ENCODE peak calls at places on chromosomes 11 and 22, in eight cellular contexts. X, Q, O, D, K, A, M and I are unnamed samples.

GRCh38 chr11:13883042-13883441 is 79.5 kb upstream of the SPON1 start:
- DNase-seq in X (no peak), M (peak), A (no peak), D (no peak), K (no peak), Q (no peak), O (no peak), I (no peak)

GRCh38 chr22:30411780-30412179 is 13.8 kb upstream of the MTFP1 start:
- DNase-seq in K (no peak), O (no peak), D (no peak), A (no peak), Q (no peak), M (no peak), X (no peak), I (no peak)

GRCh38 chr11:7637447-7638157 is 35.7 kb downstream of the CYB5R2 start:
- DNase-seq in K (peak), M (no peak), A (no peak), Q (no peak), O (peak), D (peak), X (no peak), I (no peak)

GRCh38 chr22:39083212-39084165 is 6.4 kb downstream of the APOBEC3G start:
- DNase-seq in A (no peak), O (no peak), X (no peak), D (no peak), K (no peak), M (no peak), Q (no peak), I (no peak)

GRCh38 chr22:40678493-40679248 is 613 bp upstream of the MCHR1 start:
- DNase-seq in A (no peak), Q (no peak), D (no peak), M (no peak), O (no peak), K (no peak), X (no peak), I (no peak)

GRCh38 chr11:587978-588380 is 11.7 kb downstream of the PHRF1 start:
- DNase-seq in A (no peak), X (peak), D (no peak), Q (no peak), O (peak), K (peak), M (peak), I (no peak)

GRCh38 chr11:23284626-23285025 is 424.4 kb upstream of the CCDC179 start:
- DNase-seq in A (no peak), M (no peak), K (no peak), X (no peak), D (peak), Q (no peak), O (no peak), I (no peak)

GRCh38 chr11:68956142-68956541 is 24.6 kb downstream of the MRGPRD start:
- DNase-seq in M (no peak), A (no peak), K (no peak), X (peak), D (no peak), O (no peak), Q (no peak), I (peak)

GRCh38 chr11:70055444-70055843 is 22.7 kb upstream of the ANO1 start:
- DNase-seq in K (no peak), A (no peak), X (no peak), D (no peak), O (no peak), M (no peak), Q (no peak), I (no peak)

GRCh38 chr11:76524461-76524860 is 79.6 kb downstream of the EMSY start:
- DNase-seq in D (no peak), M (no peak), Q (no peak), K (no peak), X (no peak), A (no peak), O (peak), I (no peak)

GRCh38 chr22:38657248-38657909 is 941 bp downstream of the CBY1 start:
- DNase-seq in A (no peak), X (no peak), M (peak), K (no peak), Q (no peak), O (peak), D (no peak), I (no peak)

GRCh38 chr11:118306556-118306955 is 2.0 kb downstream of the CD3E start:
- DNase-seq in M (no peak), A (no peak), D (no peak), X (no peak), Q (no peak), K (no peak), O (no peak), I (no peak)

GRCh38 chr22:30809086-30809485 is 114.4 kb downstream of the OSBP2 start:
- DNase-seq in K (no peak), Q (no peak), X (no peak), A (no peak), M (no peak), O (no peak), D (no peak), I (no peak)

GRCh38 chr11:18769802-18770456 is 21.7 kb downstream of the PTPN5 start:
- DNase-seq in O (no peak), X (no peak), A (no peak), D (no peak), M (peak), Q (no peak), K (no peak), I (no peak)

GRCh38 chr22:37294747-37295146 is 12.4 kb downstream of the CYTH4 start:
- DNase-seq in X (peak), D (no peak), M (no peak), O (no peak), K (no peak), A (no peak), Q (no peak), I (no peak)

GRCh38 chr11:92528051-92528450 is 303.4 kb downstream of the FAT3 start:
- DNase-seq in A (no peak), D (peak), Q (no peak), X (no peak), M (no peak), O (peak), K (no peak), I (no peak)

GRCh38 chr11:64246874-64247728 is at the start of gene PPP1R14B:
- DNase-seq in D (no peak), A (peak), K (peak), X (peak), O (peak), Q (peak), M (peak), I (peak)

GRCh38 chr11:93537022-93537421 is 6.2 kb downstream of the SMCO4 start:
- DNase-seq in O (no peak), Q (no peak), A (peak), K (no peak), X (no peak), D (no peak), M (no peak), I (no peak)
- H3K4me3 ChIP-seq in O (no peak), Q (no peak), A (no peak), K (peak), X (no peak), D (no peak), M (no peak), I (no peak)

DNA sequence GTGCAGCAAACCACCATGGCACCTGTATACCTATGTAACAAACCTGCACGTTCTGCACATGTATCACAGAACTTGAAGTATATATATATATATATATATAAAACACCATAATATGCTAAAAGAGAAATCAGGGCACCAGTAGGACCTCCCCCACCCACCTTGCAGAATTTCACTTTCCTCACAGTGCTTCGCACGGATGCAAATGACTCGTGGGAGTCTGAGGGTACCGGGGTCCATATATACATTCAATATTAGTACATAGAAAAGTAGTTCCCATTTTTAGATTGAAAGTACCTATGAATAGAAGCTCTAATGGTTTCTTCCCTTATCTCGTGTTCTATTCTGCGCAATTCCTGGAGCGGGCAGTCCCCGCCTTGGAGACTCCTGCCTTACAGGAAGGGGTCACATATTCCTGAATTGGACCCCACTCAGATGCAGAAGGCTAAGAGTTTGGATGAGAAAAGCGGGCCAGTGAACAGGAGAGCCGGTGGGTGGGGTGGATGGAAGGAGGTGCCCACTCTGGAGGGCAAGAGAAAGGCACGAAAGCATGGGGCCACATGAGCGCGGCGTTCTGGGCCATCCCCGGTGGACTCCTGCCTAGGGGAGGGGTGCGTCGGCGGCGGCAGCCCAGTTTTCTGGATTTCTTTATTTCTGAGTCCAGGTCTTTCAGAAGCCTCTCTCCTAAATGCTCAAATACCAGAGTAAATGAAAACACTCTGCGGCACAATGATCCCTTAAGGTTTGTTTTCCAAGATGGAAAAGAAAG is 136.3 kb downstream of the ETS1 start:
- DNase-seq in Q (no peak), O (no peak), M (no peak), K (no peak), D (no peak), X (no peak), A (no peak), I (no peak)
- H3K4me3 ChIP-seq in Q (no peak), O (peak), M (no peak), K (peak), D (no peak), X (no peak), A (no peak), I (no peak)

GRCh38 chr22:26479792-26480610 is 3.6 kb downstream of the HPS4 start:
- DNase-seq in M (no peak), D (no peak), A (no peak), O (no peak), K (no peak), X (no peak), Q (no peak), I (no peak)
- H3K4me3 ChIP-seq in M (no peak), D (no peak), A (peak), O (no peak), K (peak), X (peak), Q (no peak), I (peak)

GRCh38 chr11:61102667-61103491 is 590 bp downstream of the CD5 start:
- DNase-seq in K (no peak), M (no peak), D (no peak), O (no peak), Q (no peak), A (no peak), X (no peak), I (no peak)
- H3K4me3 ChIP-seq in K (no peak), M (no peak), D (no peak), O (no peak), Q (no peak), A (peak), X (no peak), I (no peak)

GRCh38 chr22:19723990-19724827 is 870 bp downstream of the GP1BB start:
- DNase-seq in K (no peak), X (peak), M (peak), D (no peak), Q (peak), O (no peak), A (no peak), I (peak)

GRCh38 chr22:19722175-19722914 is 994 bp upstream of the GP1BB start:
- DNase-seq in Q (no peak), O (no peak), K (no peak), D (no peak), M (no peak), X (peak), A (no peak), I (no peak)

GRCh38 chr22:19722915-19723164 is 499 bp upstream of the GP1BB start:
- DNase-seq in A (no peak), X (no peak), O (no peak), D (no peak), M (no peak), K (no peak), Q (no peak), I (no peak)

GRCh38 chr22:19724927-19725661 is 1.8 kb downstream of the GP1BB start:
- DNase-seq in D (no peak), X (no peak), K (no peak), M (no peak), A (no peak), Q (no peak), O (no peak), I (no peak)

DNA sequence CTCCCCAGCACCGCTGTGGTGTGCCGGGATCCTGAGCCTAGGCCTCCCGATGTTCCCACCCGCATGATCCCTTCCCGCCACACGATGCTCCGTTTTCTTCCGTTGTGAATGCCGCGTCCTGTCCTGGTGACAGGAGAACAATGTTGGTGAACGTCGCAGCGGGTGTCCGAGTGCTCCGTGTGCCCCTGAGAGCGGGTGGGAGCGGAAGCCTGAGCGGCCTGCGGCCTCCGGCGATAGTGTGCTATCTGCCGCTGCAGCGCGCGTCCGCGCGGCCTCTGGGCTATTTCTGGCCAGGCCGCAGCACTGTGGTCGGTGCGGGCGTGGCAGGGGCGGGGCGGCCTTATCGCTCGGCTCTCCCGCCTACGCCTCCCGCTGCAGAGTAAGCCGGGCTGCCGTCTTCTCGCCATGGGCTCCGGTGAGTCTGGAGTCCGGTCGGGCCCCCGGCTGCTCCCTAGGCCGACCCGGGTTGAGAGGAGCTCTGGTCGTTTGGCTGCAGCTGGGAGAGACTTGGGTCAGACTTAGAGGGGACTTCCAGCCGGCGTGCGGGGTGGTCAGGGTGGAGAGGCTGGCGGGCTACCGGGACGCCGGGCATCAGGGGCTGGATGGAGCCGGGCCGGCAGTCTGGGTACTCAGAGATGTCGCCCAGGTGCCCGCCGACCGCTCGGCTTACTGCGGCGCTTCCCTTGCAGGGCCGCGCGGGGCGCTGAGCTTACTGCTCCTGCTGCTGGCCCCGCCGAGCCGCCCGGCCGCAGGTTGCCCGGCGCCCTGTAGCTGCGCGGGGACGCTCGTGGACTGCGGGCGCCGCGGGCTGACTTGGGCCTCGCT is at the start of gene GP1BB:
- DNase-seq in X (peak), K (no peak), A (peak), M (peak), Q (no peak), O (peak), D (no peak), I (no peak)
- H3K4me3 ChIP-seq in X (peak), K (peak), A (peak), M (no peak), Q (peak), O (no peak), D (no peak), I (no peak)

DNA sequence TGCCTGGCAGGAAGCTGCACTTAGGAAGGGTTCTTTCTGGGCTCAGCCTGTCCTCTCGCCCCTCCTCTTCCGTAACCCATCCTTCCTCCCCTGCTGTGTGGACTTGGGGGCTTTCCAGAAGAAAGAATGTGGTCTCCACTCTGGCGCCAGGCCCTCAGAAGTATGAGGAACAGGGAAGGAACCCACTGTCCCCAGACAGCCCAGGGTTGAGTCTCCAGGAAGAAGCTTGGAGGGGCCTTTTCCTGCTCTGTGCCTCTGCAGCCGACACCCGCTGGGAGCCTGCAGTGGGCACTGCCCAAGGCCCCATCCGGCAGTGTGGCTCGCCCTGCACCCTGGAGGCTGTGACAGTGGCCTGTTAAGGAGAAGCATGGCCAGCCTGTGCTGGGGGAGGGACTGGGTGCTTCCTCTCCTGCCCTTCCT is 112.6 kb downstream of the ST3GAL4 start:
- DNase-seq in K (no peak), M (no peak), X (no peak), Q (no peak), A (no peak), O (no peak), D (no peak), I (no peak)
- H3K4me3 ChIP-seq in K (no peak), M (no peak), X (no peak), Q (no peak), A (no peak), O (no peak), D (no peak), I (no peak)

GRCh38 chr11:12860827-12861226 is 148.3 kb upstream of the RASSF10 start:
- DNase-seq in A (no peak), Q (no peak), K (no peak), D (no peak), O (no peak), X (no peak), M (no peak), I (no peak)

GRCh38 chr11:12863605-12864121 is 145.5 kb upstream of the RASSF10 start:
- DNase-seq in A (no peak), K (no peak), D (no peak), Q (no peak), M (no peak), O (no peak), X (no peak), I (peak)

GRCh38 chr11:12859872-12860657 is 149.1 kb upstream of the RASSF10 start:
- DNase-seq in K (no peak), O (no peak), Q (no peak), M (no peak), X (no peak), A (no peak), D (no peak), I (no peak)

GRCh38 chr11:12864316-12865156 is 144.6 kb upstream of the RASSF10 start:
- DNase-seq in X (no peak), D (no peak), O (peak), A (peak), K (no peak), M (peak), Q (peak), I (peak)

GRCh38 chr11:12862761-12863469 is 146.2 kb upstream of the RASSF10 start:
- DNase-seq in X (peak), K (peak), Q (peak), O (peak), D (no peak), A (no peak), M (peak), I (peak)
- H3K4me3 ChIP-seq in X (no peak), K (no peak), Q (no peak), O (no peak), D (no peak), A (no peak), M (no peak), I (no peak)